ENCODE peak calls at places on chromosomes 5 and 9, in nine cellular contexts. One of them, this sample, is unnamed.

GRCh38 chr5:130541617-130542221 is 623.3 kb downstream of the HINT1 start:
- DNase-seq in LoVo: peak; percentile 23
- DNase-seq in T-helper 2 cell: no peak
- DNase-seq in psoas muscle: no peak
- DNase-seq in amniotic stem cell: no peak
- DNase-seq in tibial nerve: no peak
- DNase-seq in HuH-7.5: no peak
- DNase-seq in RPMI8226: peak; percentile 49
- DNase-seq in progenitor cell of endocrine pancreas: no peak
- DNase-seq in this sample: no peak

GRCh38 chr5:132877938-132878337 is 4.5 kb downstream of the LEAP2 start:
- DNase-seq in RPMI8226: no peak
- DNase-seq in amniotic stem cell: no peak
- DNase-seq in tibial nerve: no peak
- DNase-seq in T-helper 2 cell: no peak
- DNase-seq in psoas muscle: peak; percentile 69
- DNase-seq in progenitor cell of endocrine pancreas: no peak
- DNase-seq in HuH-7.5: no peak
- DNase-seq in LoVo: peak; percentile 46
- DNase-seq in this sample: no peak

GRCh38 chr5:126044111-126044668 is 379.0 kb upstream of the GRAMD2B start:
- DNase-seq in HuH-7.5: no peak
- DNase-seq in LoVo: no peak
- DNase-seq in amniotic stem cell: peak; percentile 3
- DNase-seq in RPMI8226: no peak
- DNase-seq in T-helper 2 cell: no peak
- DNase-seq in psoas muscle: no peak
- DNase-seq in progenitor cell of endocrine pancreas: no peak
- DNase-seq in tibial nerve: no peak
- DNase-seq in this sample: no peak

GRCh38 chr9:137300607-137301085 is 1.4 kb downstream of the NRARP start:
- DNase-seq in tibial nerve: no peak
- DNase-seq in RPMI8226: peak; percentile 69
- DNase-seq in T-helper 2 cell: no peak
- DNase-seq in amniotic stem cell: no peak
- DNase-seq in progenitor cell of endocrine pancreas: peak; percentile 15
- DNase-seq in HuH-7.5: peak; percentile 84
- DNase-seq in psoas muscle: no peak
- DNase-seq in LoVo: peak; percentile 29
- DNase-seq in this sample: no peak

GRCh38 chr5:170720984-170721383 is 62.5 kb upstream of the GABRP start:
- DNase-seq in T-helper 2 cell: no peak
- DNase-seq in amniotic stem cell: no peak
- DNase-seq in HuH-7.5: no peak
- DNase-seq in LoVo: no peak
- DNase-seq in RPMI8226: no peak
- DNase-seq in tibial nerve: no peak
- DNase-seq in progenitor cell of endocrine pancreas: no peak
- DNase-seq in psoas muscle: no peak
- DNase-seq in this sample: no peak

GRCh38 chr5:175444060-175444904 is at the start of gene DRD1:
- DNase-seq in progenitor cell of endocrine pancreas: peak; percentile 64
- DNase-seq in HuH-7.5: no peak
- DNase-seq in amniotic stem cell: no peak
- DNase-seq in tibial nerve: no peak
- DNase-seq in LoVo: peak; percentile 19
- DNase-seq in T-helper 2 cell: peak; percentile 18
- DNase-seq in RPMI8226: peak; percentile 66
- DNase-seq in psoas muscle: peak; percentile 54
- DNase-seq in this sample: no peak

GRCh38 chr5:111469905-111470304 is 42.4 kb downstream of the STARD4 start:
- DNase-seq in HuH-7.5: no peak
- DNase-seq in tibial nerve: no peak
- DNase-seq in RPMI8226: peak; percentile 12
- DNase-seq in psoas muscle: no peak
- DNase-seq in amniotic stem cell: no peak
- DNase-seq in LoVo: no peak
- DNase-seq in T-helper 2 cell: no peak
- DNase-seq in progenitor cell of endocrine pancreas: no peak
- DNase-seq in this sample: no peak

GRCh38 chr5:154842689-154843530 is 7.5 kb downstream of the FAXDC2 start:
- DNase-seq in T-helper 2 cell: no peak
- DNase-seq in amniotic stem cell: no peak
- DNase-seq in LoVo: no peak
- DNase-seq in psoas muscle: no peak
- DNase-seq in tibial nerve: no peak
- DNase-seq in RPMI8226: no peak
- DNase-seq in progenitor cell of endocrine pancreas: no peak
- DNase-seq in HuH-7.5: no peak
- DNase-seq in this sample: no peak

GRCh38 chr5:157670662-157671591 is at the start of gene C5orf52:
- DNase-seq in amniotic stem cell: no peak
- DNase-seq in T-helper 2 cell: no peak
- DNase-seq in LoVo: peak; percentile 84
- DNase-seq in HuH-7.5: peak; percentile 15
- DNase-seq in progenitor cell of endocrine pancreas: no peak
- DNase-seq in tibial nerve: no peak
- DNase-seq in psoas muscle: no peak
- DNase-seq in RPMI8226: peak; percentile 19
- DNase-seq in this sample: no peak

GRCh38 chr9:32431940-32432555 is 47.6 kb downstream of the ACO1 start:
- DNase-seq in RPMI8226: no peak
- DNase-seq in tibial nerve: no peak
- DNase-seq in LoVo: peak; percentile 17
- DNase-seq in HuH-7.5: no peak
- DNase-seq in T-helper 2 cell: no peak
- DNase-seq in amniotic stem cell: no peak
- DNase-seq in progenitor cell of endocrine pancreas: peak; percentile 28
- DNase-seq in psoas muscle: peak; percentile 61
- DNase-seq in this sample: no peak

GRCh38 chr5:157280927-157281326 is 15.0 kb downstream of the CYFIP2 start:
- DNase-seq in T-helper 2 cell: no peak
- DNase-seq in amniotic stem cell: no peak
- DNase-seq in HuH-7.5: no peak
- DNase-seq in psoas muscle: no peak
- DNase-seq in progenitor cell of endocrine pancreas: no peak
- DNase-seq in tibial nerve: no peak
- DNase-seq in LoVo: no peak
- DNase-seq in RPMI8226: no peak
- DNase-seq in this sample: no peak

GRCh38 chr5:18740301-18740700 is 1106.0 kb downstream of the TAF11L14 start:
- DNase-seq in progenitor cell of endocrine pancreas: no peak
- DNase-seq in tibial nerve: no peak
- DNase-seq in HuH-7.5: no peak
- DNase-seq in psoas muscle: no peak
- DNase-seq in T-helper 2 cell: no peak
- DNase-seq in amniotic stem cell: no peak
- DNase-seq in LoVo: no peak
- DNase-seq in RPMI8226: peak; percentile 8
- DNase-seq in this sample: no peak

GRCh38 chr9:115808695-115809094 is 344.9 kb upstream of the PAPPA start:
- DNase-seq in amniotic stem cell: no peak
- DNase-seq in LoVo: no peak
- DNase-seq in T-helper 2 cell: no peak
- DNase-seq in progenitor cell of endocrine pancreas: no peak
- DNase-seq in tibial nerve: no peak
- DNase-seq in RPMI8226: no peak
- DNase-seq in psoas muscle: no peak
- DNase-seq in HuH-7.5: no peak
- DNase-seq in this sample: no peak

GRCh38 chr5:59069438-59070079 is 486.7 kb downstream of the RAB3C start:
- DNase-seq in tibial nerve: no peak
- DNase-seq in LoVo: no peak
- DNase-seq in amniotic stem cell: no peak
- DNase-seq in psoas muscle: no peak
- DNase-seq in progenitor cell of endocrine pancreas: no peak
- DNase-seq in RPMI8226: no peak
- DNase-seq in T-helper 2 cell: no peak
- DNase-seq in HuH-7.5: no peak
- DNase-seq in this sample: peak; percentile 47

GRCh38 chr9:129225815-129226214 is 47.8 kb upstream of the IER5L start:
- DNase-seq in amniotic stem cell: no peak
- DNase-seq in RPMI8226: no peak
- DNase-seq in T-helper 2 cell: no peak
- DNase-seq in progenitor cell of endocrine pancreas: no peak
- DNase-seq in psoas muscle: peak; percentile 76
- DNase-seq in tibial nerve: peak; percentile 42
- DNase-seq in HuH-7.5: no peak
- DNase-seq in LoVo: peak; percentile 43
- DNase-seq in this sample: no peak

GRCh38 chr5:2507611-2508010 is 243.9 kb downstream of the IRX2 start:
- DNase-seq in T-helper 2 cell: no peak
- DNase-seq in amniotic stem cell: no peak
- DNase-seq in RPMI8226: no peak
- DNase-seq in progenitor cell of endocrine pancreas: no peak
- DNase-seq in HuH-7.5: no peak
- DNase-seq in psoas muscle: no peak
- DNase-seq in LoVo: no peak
- DNase-seq in tibial nerve: no peak
- DNase-seq in this sample: no peak

GRCh38 chr5:159156839-159157238 is 52.5 kb downstream of the RNF145 start:
- DNase-seq in LoVo: peak; percentile 73
- DNase-seq in psoas muscle: no peak
- DNase-seq in T-helper 2 cell: no peak
- DNase-seq in tibial nerve: no peak
- DNase-seq in HuH-7.5: peak; percentile 43
- DNase-seq in RPMI8226: peak; percentile 72
- DNase-seq in progenitor cell of endocrine pancreas: no peak
- DNase-seq in amniotic stem cell: peak; percentile 67
- DNase-seq in this sample: no peak

GRCh38 chr9:21559402-21560280 is 77.5 kb upstream of the IFNE start:
- DNase-seq in psoas muscle: peak; percentile 57
- DNase-seq in LoVo: peak; percentile 85
- DNase-seq in amniotic stem cell: peak; percentile 19
- DNase-seq in RPMI8226: peak; percentile 80
- DNase-seq in HuH-7.5: peak; percentile 8
- DNase-seq in progenitor cell of endocrine pancreas: peak; percentile 86
- DNase-seq in tibial nerve: no peak
- DNase-seq in T-helper 2 cell: peak; percentile 11
- DNase-seq in this sample: no peak

GRCh38 chr9:73441890-73442818 is 290.5 kb downstream of the ANXA1 start:
- DNase-seq in T-helper 2 cell: no peak
- DNase-seq in LoVo: no peak
- DNase-seq in progenitor cell of endocrine pancreas: no peak
- DNase-seq in amniotic stem cell: no peak
- DNase-seq in psoas muscle: no peak
- DNase-seq in tibial nerve: no peak
- DNase-seq in HuH-7.5: no peak
- DNase-seq in RPMI8226: no peak
- DNase-seq in this sample: no peak

GRCh38 chr9:116859763-116860162 is 172.7 kb downstream of the TRIM32 start:
- DNase-seq in T-helper 2 cell: no peak
- DNase-seq in psoas muscle: no peak
- DNase-seq in HuH-7.5: no peak
- DNase-seq in progenitor cell of endocrine pancreas: no peak
- DNase-seq in amniotic stem cell: no peak
- DNase-seq in RPMI8226: no peak
- DNase-seq in LoVo: no peak
- DNase-seq in tibial nerve: no peak
- DNase-seq in this sample: no peak

GRCh38 chr9:125233678-125234077 is 7.5 kb downstream of the HSPA5 start:
- DNase-seq in amniotic stem cell: peak; percentile 95
- DNase-seq in psoas muscle: no peak
- DNase-seq in T-helper 2 cell: no peak
- DNase-seq in HuH-7.5: no peak
- DNase-seq in tibial nerve: no peak
- DNase-seq in progenitor cell of endocrine pancreas: no peak
- DNase-seq in LoVo: no peak
- DNase-seq in RPMI8226: no peak
- DNase-seq in this sample: peak; percentile 55

GRCh38 chr5:158382473-158382872 is 523.5 kb upstream of the CLINT1 start:
- DNase-seq in amniotic stem cell: peak; percentile 96
- DNase-seq in RPMI8226: peak; percentile 33
- DNase-seq in T-helper 2 cell: no peak
- DNase-seq in progenitor cell of endocrine pancreas: no peak
- DNase-seq in LoVo: peak; percentile 57
- DNase-seq in tibial nerve: peak; percentile 42
- DNase-seq in HuH-7.5: no peak
- DNase-seq in psoas muscle: peak; percentile 70
- DNase-seq in this sample: peak; percentile 85

GRCh38 chr9:33135086-33135958 is 31.8 kb downstream of the B4GALT1 start:
- DNase-seq in HuH-7.5: no peak
- DNase-seq in progenitor cell of endocrine pancreas: no peak
- DNase-seq in psoas muscle: peak; percentile 51
- DNase-seq in amniotic stem cell: no peak
- DNase-seq in LoVo: no peak
- DNase-seq in T-helper 2 cell: no peak
- DNase-seq in tibial nerve: no peak
- DNase-seq in RPMI8226: no peak
- DNase-seq in this sample: no peak

GRCh38 chr9:108787664-108788048 is 68.1 kb downstream of the ACTL7B start:
- DNase-seq in tibial nerve: no peak
- DNase-seq in HuH-7.5: no peak
- DNase-seq in psoas muscle: no peak
- DNase-seq in T-helper 2 cell: no peak
- DNase-seq in LoVo: no peak
- DNase-seq in amniotic stem cell: no peak
- DNase-seq in RPMI8226: no peak
- DNase-seq in progenitor cell of endocrine pancreas: no peak
- DNase-seq in this sample: no peak

GRCh38 chr5:29175774-29176173 is 2017.7 kb upstream of the CDH6 start:
- DNase-seq in T-helper 2 cell: no peak
- DNase-seq in tibial nerve: no peak
- DNase-seq in RPMI8226: no peak
- DNase-seq in psoas muscle: no peak
- DNase-seq in amniotic stem cell: no peak
- DNase-seq in LoVo: no peak
- DNase-seq in progenitor cell of endocrine pancreas: no peak
- DNase-seq in HuH-7.5: no peak
- DNase-seq in this sample: no peak